ENCODE peak calls at places on chromosomes 16 and 17, in six cellular contexts. K is neural progenitor cell, B is Caco-2, U is uterus, O is cardiac muscle cell, T is mucosa of descending colon. J is an unnamed sample.

GRCh38 chr17:32498362-32498761 is 11.6 kb downstream of the CDK5R1 start:
- DNase-seq in K (no peak), B (no peak), U (no peak), O (no peak), T (no peak), J (no peak)

GRCh38 chr16:66525396-66526180 is 24.3 kb downstream of the TK2 start:
- DNase-seq in K (no peak), B (no peak), U (no peak), O (peak; percentile 58), T (no peak), J (no peak)

GRCh38 chr16:3780570-3780969 is 63.2 kb upstream of the TRAP1 start:
- DNase-seq in K (no peak), B (no peak), U (no peak), O (no peak), T (no peak), J (no peak)

GRCh38 chr17:77454560-77455095 is 313.9 kb downstream of the SEC14L1 start:
- DNase-seq in K (no peak), B (no peak), U (no peak), O (no peak), T (no peak), J (no peak)

GRCh38 chr17:8014558-8014850 is 12.1 kb downstream of the GUCY2D start:
- DNase-seq in K (no peak), B (no peak), U (no peak), O (no peak), T (no peak), J (no peak)

GRCh38 chr17:81694810-81695209 is 8.4 kb upstream of the MRPL12 start:
- DNase-seq in K (no peak), B (no peak), U (no peak), O (no peak), T (no peak), J (no peak)

GRCh38 chr16:64017789-64018188 is 1104.1 kb downstream of the CDH11 start:
- DNase-seq in K (peak; percentile 20), B (no peak), U (no peak), O (no peak), T (no peak), J (no peak)

GRCh38 chr17:31561469-31562412 is 170.3 kb downstream of the RAB11FIP4 start:
- DNase-seq in K (no peak), B (no peak), U (no peak), O (no peak), T (no peak), J (no peak)

GRCh38 chr17:61015966-61016365 is 338.3 kb downstream of the BCAS3 start:
- DNase-seq in K (no peak), B (no peak), U (no peak), O (no peak), T (no peak), J (no peak)

GRCh38 chr17:44992242-44992939 is 24.3 kb upstream of the C1QL1 start:
- DNase-seq in K (no peak), B (no peak), U (no peak), O (no peak), T (no peak), J (no peak)

GRCh38 chr16:11349599-11350276 is 4.5 kb downstream of the RMI2 start:
- DNase-seq in K (no peak), B (no peak), U (peak; percentile 47), O (peak; percentile 68), T (peak; percentile 65), J (no peak)

GRCh38 chr16:50602531-50603205 is 54.5 kb downstream of the NKD1 start:
- DNase-seq in K (no peak), B (no peak), U (no peak), O (no peak), T (peak; percentile 10), J (no peak)

GRCh38 chr17:49968380-49969133 is 433 bp upstream of the DLX4 start:
- DNase-seq in K (peak; percentile 93), B (peak; percentile 98), U (no peak), O (peak; percentile 79), T (peak; percentile 64), J (peak; percentile 78)

GRCh38 chr17:21462259-21462658 is 86.1 kb downstream of the KCNJ12 start:
- DNase-seq in K (peak; percentile 19), B (no peak), U (no peak), O (no peak), T (no peak), J (no peak)

GRCh38 chr17:82870541-82870940 is 30.7 kb upstream of the ZNF750 start:
- DNase-seq in K (no peak), B (no peak), U (no peak), O (no peak), T (no peak), J (no peak)
- H3K4me1 ChIP-seq in K (peaks cover 17% of the 10 kb centered on the region), B (peaks cover 10% of the 10 kb centered on the region), U (no peaks in the 10 kb centered on the region), O (peaks cover 18% of the 10 kb centered on the region), T (peaks cover 8% of the 10 kb centered on the region), J (peaks cover 16% of the 10 kb centered on the region)

GRCh38 chr17:75684924-75685323 is 17.8 kb downstream of the SAP30BP start:
- DNase-seq in K (no peak), B (peak; percentile 86), U (no peak), O (no peak), T (peak; percentile 43), J (peak; percentile 99)
- H3K4me1 ChIP-seq in K (peaks cover 17% of the 10 kb centered on the region), B (peaks cover 30% of the 10 kb centered on the region), U (peaks cover 9% of the 10 kb centered on the region), O (no peaks in the 10 kb centered on the region), T (peaks cover 14% of the 10 kb centered on the region), J (peaks cover 85% of the 10 kb centered on the region)

DNA sequence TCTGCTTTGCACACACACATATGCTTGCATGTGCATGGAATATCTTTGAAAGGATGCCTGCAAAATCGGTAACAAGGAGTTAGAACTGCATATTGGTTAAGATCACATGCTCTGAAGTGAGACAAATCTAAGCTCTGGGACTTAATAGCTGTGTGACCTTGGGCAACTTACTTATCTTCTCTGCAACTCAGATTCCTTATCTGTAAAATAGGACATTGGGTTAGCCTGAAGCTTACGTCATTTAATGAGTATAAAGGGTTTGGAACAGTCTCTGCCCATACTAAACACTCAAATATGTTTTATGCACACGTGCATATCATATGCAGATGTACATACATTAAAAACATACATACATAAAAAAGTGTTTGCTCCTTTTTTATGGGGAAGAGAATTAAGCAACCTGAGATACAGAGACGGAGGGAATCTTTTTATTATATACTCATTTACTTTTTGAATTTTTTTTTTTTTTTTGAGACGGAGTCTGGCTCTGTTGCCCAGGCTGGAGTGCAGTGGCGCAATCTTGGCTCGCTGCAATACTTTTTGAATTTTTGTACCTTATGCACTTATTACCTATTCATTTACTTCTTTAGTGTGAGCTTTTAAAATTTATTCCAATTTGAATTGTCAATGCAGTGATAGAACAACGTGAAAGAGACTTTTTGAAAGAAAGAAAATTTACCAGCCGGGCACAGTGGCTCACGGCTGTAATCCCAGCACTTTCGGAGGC is 206.2 kb downstream of the CCDC182 start:
- DNase-seq in K (no peak), B (no peak), U (no peak), O (no peak), T (no peak), J (no peak)
- H3K4me1 ChIP-seq in K (peaks cover 68% of the 10 kb centered on the region), B (peaks cover 33% of the 10 kb centered on the region), U (no peaks in the 10 kb centered on the region), O (peaks cover 45% of the 10 kb centered on the region), T (peaks cover 10% of the 10 kb centered on the region), J (no peaks in the 10 kb centered on the region)

GRCh38 chr16:57817680-57818079 is 15.4 kb upstream of the KIFC3 start:
- DNase-seq in K (no peak), B (no peak), U (no peak), O (no peak), T (no peak), J (no peak)

GRCh38 chr16:57815987-57816745 is 13.9 kb upstream of the KIFC3 start:
- DNase-seq in K (peak; percentile 71), B (peak; percentile 96), U (peak; percentile 81), O (peak; percentile 92), T (peak; percentile 77), J (peak; percentile 95)

GRCh38 chr16:57813466-57813865 is 11.2 kb upstream of the KIFC3 start:
- DNase-seq in K (no peak), B (no peak), U (no peak), O (no peak), T (no peak), J (no peak)

GRCh38 chr16:57818377-57819055 is 16.2 kb upstream of the KIFC3 start:
- DNase-seq in K (no peak), B (no peak), U (no peak), O (no peak), T (no peak), J (no peak)

GRCh38 chr16:57814896-57815295 is 12.6 kb upstream of the KIFC3 start:
- DNase-seq in K (no peak), B (no peak), U (no peak), O (no peak), T (no peak), J (no peak)
- H3K4me1 ChIP-seq in K (no peaks in the 10 kb centered on the region), B (peaks cover 84% of the 10 kb centered on the region), U (peaks cover 4% of the 10 kb centered on the region), O (peaks cover 7% of the 10 kb centered on the region), T (peaks cover 22% of the 10 kb centered on the region), J (peaks cover 35% of the 10 kb centered on the region)

DNA sequence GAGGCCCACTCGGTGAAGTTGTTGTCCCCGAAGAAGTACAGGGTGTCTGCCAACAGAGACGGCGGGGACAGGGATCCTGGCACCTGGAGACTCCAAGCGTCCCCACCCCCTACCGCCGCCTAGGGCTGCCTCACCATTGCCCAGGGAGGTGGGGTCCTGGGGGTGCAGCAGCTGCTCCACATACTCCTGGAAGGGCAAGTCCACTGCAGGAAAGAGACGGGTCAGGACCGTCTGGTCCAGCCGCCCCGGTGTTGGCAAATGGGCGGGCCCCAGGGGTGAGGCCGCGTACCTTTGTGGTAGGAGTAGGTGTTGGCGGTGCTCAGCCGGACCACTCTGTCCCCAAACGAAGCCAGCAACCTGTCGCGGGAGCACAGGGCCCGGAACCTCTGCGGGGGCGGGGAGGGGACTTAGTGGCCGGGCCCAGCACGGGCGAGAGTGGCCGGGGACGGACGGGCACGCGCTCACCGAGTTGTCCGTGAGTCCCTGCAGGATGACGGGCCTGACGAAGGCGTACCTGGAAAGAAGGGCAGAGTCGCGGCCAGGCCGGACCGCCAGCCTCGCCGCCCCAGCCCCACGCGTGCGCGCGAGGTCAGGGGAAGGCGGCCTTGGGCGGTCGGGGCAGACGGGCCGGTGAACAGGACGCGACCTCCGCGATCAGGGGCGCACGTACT is 603 bp downstream of the JMJD8 start:
- DNase-seq in K (peak; percentile 33), B (no peak), U (no peak), O (no peak), T (peak; percentile 37), J (no peak)
- H3K4me1 ChIP-seq in K (peaks cover 14% of the 10 kb centered on the region), B (peaks cover 37% of the 10 kb centered on the region), U (peaks cover 30% of the 10 kb centered on the region), O (peaks cover 13% of the 10 kb centered on the region), T (peaks cover 47% of the 10 kb centered on the region), J (peaks cover 15% of the 10 kb centered on the region)

GRCh38 chr16:88539652-88540345 is 30.4 kb upstream of the ZC3H18 start:
- DNase-seq in K (no peak), B (no peak), U (no peak), O (no peak), T (no peak), J (peak; percentile 59)

GRCh38 chr16:88540346-88540977 is 29.7 kb upstream of the ZC3H18 start:
- DNase-seq in K (no peak), B (no peak), U (no peak), O (no peak), T (no peak), J (peak; percentile 63)

GRCh38 chr16:88542231-88542630 is 28.0 kb upstream of the ZC3H18 start:
- DNase-seq in K (no peak), B (no peak), U (no peak), O (no peak), T (no peak), J (no peak)

GRCh38 chr16:88541831-88542230 is 28.4 kb upstream of the ZC3H18 start:
- DNase-seq in K (no peak), B (no peak), U (no peak), O (no peak), T (no peak), J (no peak)

DNA sequence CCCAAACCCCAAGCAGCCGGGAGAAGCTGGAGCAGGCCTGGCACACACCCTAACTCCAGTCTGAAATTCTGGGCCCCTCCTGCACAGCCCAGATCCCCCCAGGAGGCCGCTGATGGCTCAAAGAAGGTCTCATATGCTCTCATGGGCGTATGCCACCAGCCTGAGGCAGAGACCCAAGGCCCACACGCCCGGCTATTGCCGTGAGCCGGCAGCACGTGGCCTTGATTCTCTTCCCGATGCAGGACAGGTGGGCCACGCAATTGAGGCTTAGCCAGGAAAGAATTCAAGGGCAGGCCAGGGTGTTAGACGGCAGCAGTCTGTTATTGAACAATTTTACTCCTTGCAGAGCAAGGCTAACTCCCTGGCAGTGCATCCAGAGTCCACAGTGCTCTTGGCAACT is 29.1 kb upstream of the ZC3H18 start:
- DNase-seq in K (no peak), B (no peak), U (no peak), O (no peak), T (no peak), J (peak; percentile 48)
- H3K4me1 ChIP-seq in K (peaks cover 4% of the 10 kb centered on the region), B (peaks cover 3% of the 10 kb centered on the region), U (no peaks in the 10 kb centered on the region), O (no peaks in the 10 kb centered on the region), T (peaks cover 2% of the 10 kb centered on the region), J (peaks cover 5% of the 10 kb centered on the region)